ENCODE peak calls at places on chromosome 5, in eight cellular contexts. E, O, A, I, F, C, H and N are unnamed samples.

GRCh38 chr5:78411596-78411995 is 51.2 kb downstream of the SCAMP1 start:
- DNase-seq in E (no peak), O (no peak), A (no peak), I (no peak), F (no peak), C (no peak), H (no peak), N (no peak)

GRCh38 chr5:64497390-64497789 is 8.4 kb upstream of the RGS7BP start:
- DNase-seq in E (peak; percentile 84), O (no peak), A (no peak), I (no peak), F (no peak), C (no peak), H (no peak), N (no peak)

GRCh38 chr5:106020889-106021288 is 1649.8 kb downstream of the EFNA5 start:
- DNase-seq in E (no peak), O (no peak), A (no peak), I (no peak), F (no peak), C (no peak), H (no peak), N (no peak)

GRCh38 chr5:126410623-126411022 is 12.6 kb upstream of the GRAMD2B start:
- DNase-seq in E (no peak), O (no peak), A (no peak), I (no peak), F (no peak), C (no peak), H (no peak), N (no peak)

GRCh38 chr5:103366938-103367549 is 108.5 kb downstream of the MACIR start:
- DNase-seq in E (no peak), O (no peak), A (no peak), I (no peak), F (no peak), C (no peak), H (no peak), N (no peak)

GRCh38 chr5:128579111-128579510 is 41.1 kb upstream of the FBN2 start:
- DNase-seq in E (no peak), O (peak; percentile 36), A (no peak), I (peak; percentile 64), F (no peak), C (no peak), H (no peak), N (no peak)

GRCh38 chr5:33852327-33852726 is 39.5 kb downstream of the ADAMTS12 start:
- DNase-seq in E (no peak), O (no peak), A (no peak), I (no peak), F (no peak), C (no peak), H (no peak), N (no peak)

GRCh38 chr5:29469581-29469980 is 1723.9 kb upstream of the CDH6 start:
- DNase-seq in E (no peak), O (no peak), A (no peak), I (no peak), F (no peak), C (no peak), H (no peak), N (no peak)

GRCh38 chr5:124252094-124252750 is 494.2 kb downstream of the ZNF608 start:
- DNase-seq in E (no peak), O (no peak), A (no peak), I (no peak), F (no peak), C (no peak), H (peak; percentile 58), N (no peak)

GRCh38 chr5:126189862-126190261 is 233.3 kb upstream of the GRAMD2B start:
- DNase-seq in E (peak; percentile 62), O (no peak), A (no peak), I (no peak), F (no peak), C (no peak), H (peak; percentile 45), N (no peak)

GRCh38 chr5:40627708-40628107 is 52.0 kb upstream of the PTGER4 start:
- DNase-seq in E (no peak), O (no peak), A (no peak), I (no peak), F (no peak), C (no peak), H (no peak), N (no peak)

GRCh38 chr5:34656700-34657549 is 797 bp downstream of the RAI14 start:
- DNase-seq in E (no peak), O (peak; percentile 11), A (peak; percentile 7), I (peak; percentile 25), F (no peak), C (no peak), H (peak; percentile 76), N (peak; percentile 20)